ENCODE peak calls at places on chromosomes 3 and 15, in five cellular contexts. T, O, F, X and M are unnamed samples.
A peak's percentile ranks its signal among the peaks of the same experiment; 100 is the strongest.

GRCh38 chr3:24138876-24139256 is 193.8 kb downstream of the NR1D2 start:
- DNase-seq in O (no peak), F (no peak), T (no peak), X (no peak), M (no peak)

GRCh38 chr3:195236801-195237570 is 34.0 kb downstream of the XXYLT1 start:
- DNase-seq in O (no peak), T (no peak), X (no peak), F (no peak), M (no peak)

GRCh38 chr3:102827386-102827785 is 392.6 kb downstream of the ZPLD1 start:
- DNase-seq in T (no peak), F (no peak), X (no peak), O (no peak), M (no peak)

GRCh38 chr3:137764001-137764433 is at the start of gene SOX14:
- DNase-seq in O (no peak), F (no peak), X (no peak), T (no peak), M (no peak)

GRCh38 chr3:136074546-136074945 is 109.0 kb downstream of the PPP2R3A start:
- DNase-seq in T (no peak), X (no peak), O (no peak), F (no peak), M (no peak)

GRCh38 chr15:39756806-39757522 is 25.7 kb downstream of the FSIP1 start:
- DNase-seq in F (peak; percentile 85), O (no peak), T (peak; percentile 71), X (no peak), M (no peak)

GRCh38 chr15:58410353-58410752 is 21.4 kb upstream of the LIPC start:
- DNase-seq in O (no peak), F (no peak), T (no peak), X (no peak), M (no peak)

GRCh38 chr3:13548696-13549512 is at the start of gene FBLN2:
- DNase-seq in O (no peak), X (no peak), T (peak; percentile 30), F (no peak), M (no peak)

GRCh38 chr15:67085818-67086649 is 20.6 kb downstream of the SMAD3 start:
- DNase-seq in T (peak; percentile 96), X (no peak), O (no peak), F (peak; percentile 73), M (no peak)

GRCh38 chr3:177124882-177125281 is 72.4 kb downstream of the TBL1XR1 start:
- DNase-seq in O (no peak), X (no peak), T (peak; percentile 70), F (peak; percentile 63), M (no peak)